ENCODE peak calls at places on chromosomes 5 and 9, in eight cellular contexts. J is activated CD8-positive, alpha-beta memory T cell treated with anti-CD3 and anti-CD28 coated beads for 24 hours; K is HFFc6; Q is GM23248; X is hepatic stellate cell; S is NCI-H1105; L is ascending aorta; B is lung microvascular endothelial cell. N is an unnamed sample.

GRCh38 chr9:107712390-107712789 is 222.8 kb upstream of the KLF4 start:
- DNase-seq in J (no peak), K (peak), Q (peak), X (no peak), S (no peak), L (no peak), B (no peak), N (peak)

GRCh38 chr5:64632251-64632650 is 58.1 kb upstream of the SHISAL2B start:
- DNase-seq in J (no peak), K (no peak), Q (no peak), X (no peak), S (peak), L (no peak), B (no peak), N (peak)

GRCh38 chr5:172004824-172005237 is 1.6 kb downstream of the FBXW11 start:
- DNase-seq in J (no peak), K (peak), Q (peak), X (no peak), S (no peak), L (no peak), B (peak), N (peak)

GRCh38 chr5:134267366-134268018 is 41.6 kb upstream of the PPP2CA start:
- DNase-seq in J (no peak), K (peak), Q (peak), X (no peak), S (no peak), L (no peak), B (no peak), N (peak)

GRCh38 chr5:21663082-21663481 is 1190.1 kb downstream of the CDH12 start:
- DNase-seq in J (no peak), K (no peak), Q (no peak), X (no peak), S (no peak), L (no peak), B (no peak), N (peak)

GRCh38 chr9:91056917-91057316 is 255.3 kb downstream of the SYK start:
- DNase-seq in J (no peak), K (peak), Q (peak), X (no peak), S (no peak), L (no peak), B (peak), N (no peak)

GRCh38 chr5:124655211-124655880 is 91.1 kb downstream of the ZNF608 start:
- DNase-seq in J (no peak), K (no peak), Q (peak), X (no peak), S (no peak), L (no peak), B (peak), N (no peak)

GRCh38 chr5:68331202-68332108 is 115.9 kb downstream of the PIK3R1 start:
- DNase-seq in J (no peak), K (peak), Q (peak), X (no peak), S (no peak), L (no peak), B (no peak), N (no peak)

GRCh38 chr5:141866111-141866510 is 12.1 kb downstream of the PCDH1 start:
- DNase-seq in J (no peak), K (no peak), Q (no peak), X (no peak), S (no peak), L (no peak), B (no peak), N (peak)

GRCh38 chr5:132260714-132261615 is 3.5 kb downstream of the PDLIM4 start:
- DNase-seq in J (peak), K (peak), Q (peak), X (no peak), S (no peak), L (no peak), B (peak), N (peak)

GRCh38 chr5:119524461-119524860 is 72.2 kb downstream of the HSD17B4 start:
- DNase-seq in J (no peak), K (no peak), Q (no peak), X (no peak), S (no peak), L (no peak), B (no peak), N (no peak)

GRCh38 chr5:40386293-40386692 is 293.4 kb upstream of the PTGER4 start:
- DNase-seq in J (no peak), K (no peak), Q (no peak), X (no peak), S (no peak), L (no peak), B (no peak), N (no peak)

GRCh38 chr9:120443489-120443888 is 136.5 kb downstream of the CDK5RAP2 start:
- DNase-seq in J (no peak), K (peak), Q (peak), X (peak), S (no peak), L (no peak), B (no peak), N (no peak)

GRCh38 chr5:132099905-132100304 is 26.3 kb downstream of the CSF2 start:
- DNase-seq in J (no peak), K (no peak), Q (no peak), X (no peak), S (no peak), L (no peak), B (no peak), N (no peak)

GRCh38 chr5:59360130-59360555 is 533.4 kb downstream of the PDE4D start:
- DNase-seq in J (no peak), K (no peak), Q (peak), X (no peak), S (no peak), L (no peak), B (no peak), N (no peak)